ENCODE peak calls at places on chromosomes 3 and 15, in six cellular contexts. J is iPS DF 6.9, P is fibroblast of lung, E is neural progenitor cell, Q is colonic mucosa, A is tibial artery. O is an unnamed sample. For H3K4me1, the result is how much of the 10 kb centered on the place peaks cover.

GRCh38 chr15:101407439-101407838 is 82.1 kb downstream of the PCSK6 start:
- DNase-seq in J (no peak), P (no peak), E (no peak), Q (no peak), A (no peak), O (no peak)

GRCh38 chr3:134874737-134875413 is 79.8 kb downstream of the EPHB1 start:
- DNase-seq in J (no peak), P (peak), E (no peak), Q (no peak), A (no peak), O (no peak)

GRCh38 chr3:178436773-178437172 is 99.5 kb upstream of the KCNMB2 start:
- DNase-seq in J (no peak), P (peak), E (peak), Q (no peak), A (no peak), O (no peak)

GRCh38 chr15:59904450-59904979 is 99.6 kb upstream of the FOXB1 start:
- DNase-seq in J (no peak), P (no peak), E (no peak), Q (no peak), A (no peak), O (no peak)

GRCh38 chr3:31851278-31851677 is 129.8 kb downstream of the OSBPL10 start:
- DNase-seq in J (no peak), P (no peak), E (no peak), Q (no peak), A (no peak), O (no peak)

GRCh38 chr3:100045696-100046095 is 68.6 kb downstream of the FILIP1L start:
- DNase-seq in J (no peak), P (peak), E (peak), Q (peak), A (peak), O (no peak)

GRCh38 chr3:132378846-132379245 is 38.5 kb upstream of the DNAJC13 start:
- DNase-seq in J (no peak), P (no peak), E (no peak), Q (no peak), A (no peak), O (no peak)

GRCh38 chr3:12984023-12984823 is 89.0 kb downstream of the IQSEC1 start:
- DNase-seq in J (no peak), P (peak), E (peak), Q (peak), A (peak), O (peak)

GRCh38 chr3:187368251-187368733 is at the start of gene RTP4:
- DNase-seq in J (no peak), P (peak), E (no peak), Q (peak), A (no peak), O (peak)

GRCh38 chr15:42344763-42345162 is 14.5 kb upstream of the CAPN3 start:
- DNase-seq in J (no peak), P (peak), E (no peak), Q (no peak), A (peak), O (no peak)

GRCh38 chr15:39239562-39239961 is 341.3 kb upstream of the THBS1 start:
- DNase-seq in J (no peak), P (peak), E (no peak), Q (no peak), A (no peak), O (no peak)

GRCh38 chr3:178538065-178538464 is 1.8 kb downstream of the KCNMB2 start:
- DNase-seq in J (no peak), P (no peak), E (no peak), Q (no peak), A (no peak), O (no peak)

GRCh38 chr15:83365370-83365938 is 81.0 kb upstream of the BNC1 start:
- DNase-seq in J (no peak), P (peak), E (peak), Q (no peak), A (peak), O (no peak)

GRCh38 chr15:92112711-92113110 is 259.2 kb downstream of the SLCO3A1 start:
- DNase-seq in J (no peak), P (no peak), E (no peak), Q (no peak), A (no peak), O (no peak)

GRCh38 chr3:183991403-183991802 is 26.3 kb downstream of the ABCC5 start:
- DNase-seq in J (no peak), P (no peak), E (no peak), Q (no peak), A (no peak), O (no peak)

GRCh38 chr3:39260318-39260717 is 19.5 kb downstream of the CX3CR1 start:
- DNase-seq in J (no peak), P (no peak), E (no peak), Q (no peak), A (no peak), O (no peak)

GRCh38 chr15:92163641-92164040 is 230.0 kb upstream of the ST8SIA2 start:
- DNase-seq in J (no peak), P (no peak), E (no peak), Q (no peak), A (no peak), O (no peak)

GRCh38 chr3:193788189-193788946 is 195.4 kb downstream of the OPA1 start:
- DNase-seq in J (no peak), P (peak), E (peak), Q (peak), A (peak), O (no peak)

GRCh38 chr3:37310666-37311050 is 136.3 kb upstream of the LRRFIP2 start:
- DNase-seq in J (no peak), P (peak), E (no peak), Q (no peak), A (peak), O (no peak)

GRCh38 chr3:152292367-152292766 is 23.6 kb downstream of the MBNL1 start:
- DNase-seq in J (no peak), P (no peak), E (no peak), Q (no peak), A (no peak), O (no peak)

GRCh38 chr3:169137076-169137475 is 526.4 kb downstream of the MECOM start:
- DNase-seq in J (no peak), P (no peak), E (no peak), Q (no peak), A (no peak), O (no peak)

GRCh38 chr3:186940965-186941364 is 10.6 kb downstream of the ST6GAL1 start:
- DNase-seq in J (no peak), P (no peak), E (no peak), Q (no peak), A (peak), O (no peak)

GRCh38 chr3:193391902-193392301 is 13.3 kb upstream of the ATP13A5 start:
- DNase-seq in J (no peak), P (peak), E (peak), Q (no peak), A (no peak), O (no peak)

GRCh38 chr15:42796955-42797779 is 60.2 kb upstream of the CDAN1 start:
- DNase-seq in J (no peak), P (no peak), E (peak), Q (no peak), A (no peak), O (no peak)

GRCh38 chr15:62895139-62895866 is 147.2 kb upstream of the TPM1 start:
- DNase-seq in J (no peak), P (peak), E (no peak), Q (no peak), A (no peak), O (no peak)

GRCh38 chr3:102156426-102156825 is 278.4 kb upstream of the ZPLD1 start:
- DNase-seq in J (no peak), P (peak), E (no peak), Q (no peak), A (no peak), O (no peak)

GRCh38 chr3:10952525-10952924 is 40.0 kb upstream of the SLC6A1 start:
- DNase-seq in J (no peak), P (no peak), E (no peak), Q (no peak), A (no peak), O (no peak)

GRCh38 chr3:143090486-143090885 is 29.1 kb upstream of the CHST2 start:
- DNase-seq in J (no peak), P (no peak), E (peak), Q (no peak), A (no peak), O (no peak)

GRCh38 chr15:68315495-68316007 is 38.0 kb downstream of the FEM1B start:
- DNase-seq in J (no peak), P (peak), E (peak), Q (no peak), A (peak), O (no peak)

GRCh38 chr3:168545591-168545990 is 449.9 kb upstream of the GOLIM4 start:
- DNase-seq in J (no peak), P (peak), E (peak), Q (no peak), A (no peak), O (no peak)

GRCh38 chr3:115676336-115676735 is 53.0 kb downstream of the GAP43 start:
- DNase-seq in J (no peak), P (no peak), E (no peak), Q (no peak), A (no peak), O (no peak)

GRCh38 chr15:83842281-83842680 is 188.4 kb downstream of the ADAMTSL3 start:
- DNase-seq in J (no peak), P (no peak), E (no peak), Q (no peak), A (no peak), O (no peak)

GRCh38 chr3:108437439-108437838 is 73.0 kb downstream of the MYH15 start:
- DNase-seq in J (no peak), P (no peak), E (no peak), Q (peak), A (no peak), O (no peak)

GRCh38 chr15:67100808-67101581 is 35.6 kb downstream of the SMAD3 start:
- DNase-seq in J (no peak), P (no peak), E (no peak), Q (no peak), A (no peak), O (no peak)

GRCh38 chr15:77420610-77421369 is at the start of gene HMG20A:
- DNase-seq in J (peak), P (peak), E (peak), Q (peak), A (peak), O (no peak)

GRCh38 chr15:65789759-65790158 is 2.3 kb downstream of the DENND4A start:
- DNase-seq in J (no peak), P (no peak), E (no peak), Q (no peak), A (no peak), O (no peak)
- H3K4me1 ChIP-seq in J (under half), P (under half), E (under half), Q (under half), A (under half), O (half or more)

DNA sequence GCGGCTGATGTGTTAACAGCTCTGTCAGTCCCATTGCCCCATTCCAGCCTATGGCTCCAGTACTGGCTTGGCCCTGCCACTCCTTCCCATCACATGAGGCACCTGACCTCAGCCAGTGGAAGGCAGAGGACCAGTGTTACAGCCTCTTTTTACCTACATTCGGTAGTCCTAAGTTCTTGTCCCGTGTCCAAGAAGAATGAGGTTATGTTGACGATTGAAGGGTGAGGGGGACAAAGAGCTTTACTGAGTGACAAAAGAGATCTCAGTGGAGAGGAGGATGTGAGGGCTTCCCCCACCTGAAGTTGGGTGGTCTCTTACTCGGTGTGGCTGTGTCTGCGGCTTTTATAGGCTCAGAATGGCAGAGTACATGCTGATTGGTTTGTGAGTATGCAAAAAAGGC is 7.3 kb upstream of the MPI start:
- DNase-seq in J (no peak), P (no peak), E (no peak), Q (no peak), A (no peak), O (no peak)
- H3K4me3 ChIP-seq in J (no peak), P (no peak), E (no peak), Q (no peak), A (no peak), O (no peak)

DNA sequence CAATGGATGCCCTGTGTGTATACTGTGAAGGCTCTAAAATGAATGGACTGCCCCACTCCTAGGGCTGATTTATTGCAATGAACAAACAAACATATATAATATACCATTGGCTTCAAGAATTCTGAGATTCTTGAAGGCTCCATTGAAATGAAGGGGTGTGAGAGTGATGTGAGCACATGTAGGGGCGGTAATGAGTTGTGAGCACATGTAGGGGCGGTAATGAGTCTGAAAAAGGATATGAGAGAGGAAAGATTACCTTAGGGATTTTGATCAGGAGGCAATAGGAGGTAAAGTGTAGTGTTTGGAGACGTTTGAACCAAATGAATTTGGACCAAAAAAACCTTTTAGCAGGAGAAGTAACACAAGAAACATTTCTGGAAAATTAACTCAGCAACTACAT is 3.7 kb downstream of the FAM162A start:
- DNase-seq in J (no peak), P (no peak), E (no peak), Q (no peak), A (no peak), O (no peak)
- H3K4me1 ChIP-seq in J (under half), P (under half), E (under half), Q (under half), A (under half), O (under half)

DNA sequence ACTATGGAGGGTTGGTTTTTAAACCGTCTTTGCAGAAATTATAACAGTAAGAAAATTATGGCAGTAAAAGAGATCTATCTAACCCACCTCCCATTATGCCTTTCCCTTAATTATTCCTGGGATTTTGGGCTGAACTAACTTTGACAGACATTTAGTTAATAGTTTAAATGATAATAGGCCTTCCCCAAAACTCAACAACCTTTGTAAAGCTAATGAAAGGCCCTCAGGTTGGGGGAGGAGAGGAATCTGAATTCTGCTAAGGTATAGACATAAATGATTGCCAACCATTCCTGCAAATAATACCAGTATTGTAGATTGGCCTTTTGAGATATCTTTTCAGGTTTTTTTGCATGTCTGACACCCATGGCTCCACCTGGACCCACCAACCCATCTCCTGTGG is 27.2 kb upstream of the OR5K4 start:
- DNase-seq in J (no peak), P (no peak), E (no peak), Q (no peak), A (no peak), O (no peak)
- H3K4me3 ChIP-seq in J (no peak), P (no peak), E (no peak), Q (no peak), A (no peak), O (no peak)

GRCh38 chr3:64188810-64189560 is 36.3 kb downstream of the PRICKLE2 start:
- DNase-seq in J (no peak), P (peak), E (no peak), Q (no peak), A (no peak), O (no peak)

GRCh38 chr3:64191822-64192221 is 33.4 kb downstream of the PRICKLE2 start:
- DNase-seq in J (no peak), P (no peak), E (no peak), Q (no peak), A (no peak), O (no peak)

GRCh38 chr3:64186667-64187064 is 38.6 kb downstream of the PRICKLE2 start:
- DNase-seq in J (no peak), P (no peak), E (no peak), Q (no peak), A (no peak), O (no peak)

GRCh38 chr3:64187065-64187959 is 38.0 kb downstream of the PRICKLE2 start:
- DNase-seq in J (no peak), P (peak), E (no peak), Q (peak), A (no peak), O (no peak)

DNA sequence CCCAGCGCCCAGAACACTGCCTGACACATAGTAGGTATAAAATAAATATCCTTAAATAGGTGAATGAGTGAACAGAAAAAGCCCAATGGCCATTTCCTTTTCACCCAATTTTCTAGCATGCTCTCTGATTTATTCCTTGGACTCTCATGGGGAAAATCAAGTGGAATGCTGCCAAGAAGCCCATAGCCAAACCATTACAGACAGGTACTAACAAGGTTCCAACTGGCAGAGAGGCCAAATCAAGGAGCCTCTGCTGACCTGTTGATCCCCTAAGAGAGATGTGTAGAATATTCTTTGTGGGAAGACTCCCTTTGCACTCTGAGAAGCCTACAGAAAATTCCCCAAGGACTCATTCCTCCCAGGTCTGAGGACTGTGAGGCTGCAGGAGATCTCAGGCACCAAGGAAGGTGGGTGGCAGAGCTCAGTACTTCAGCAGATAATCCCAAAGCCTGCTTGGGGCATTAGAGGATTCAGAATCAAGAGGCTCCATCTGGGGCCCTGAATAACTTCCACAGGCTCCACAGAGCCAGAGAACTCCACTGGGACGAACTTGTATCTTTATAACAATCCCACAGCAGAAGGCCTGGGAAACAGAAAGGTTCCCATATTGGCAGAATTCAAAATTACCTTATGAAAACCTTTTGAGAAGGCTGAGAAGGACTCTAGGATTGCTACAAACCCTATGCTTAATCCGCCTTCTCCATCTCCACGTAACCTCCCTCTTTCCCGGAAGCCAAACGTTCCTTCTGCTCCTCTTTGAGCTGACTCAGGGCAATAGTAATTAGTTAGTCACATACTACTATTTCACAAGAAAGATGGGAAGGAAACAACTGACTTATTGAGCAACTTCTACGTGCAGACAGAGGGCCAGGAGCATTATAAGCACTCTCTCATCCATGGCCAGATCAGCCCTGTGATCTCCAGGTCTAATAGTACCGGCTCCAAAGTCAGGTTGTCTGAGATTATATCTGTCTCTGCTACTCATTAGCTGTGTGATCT is 34.5 kb downstream of the PRICKLE2 start:
- DNase-seq in J (no peak), P (peak), E (no peak), Q (no peak), A (no peak), O (no peak)
- H3K4me1 ChIP-seq in J (under half), P (under half), E (under half), Q (under half), A (under half), O (under half)

GRCh38 chr3:50339485-50340196 is 995 bp downstream of the RASSF1 start:
- DNase-seq in J (no peak), P (no peak), E (no peak), Q (peak), A (no peak), O (no peak)
- H3K4me3 ChIP-seq in J (no peak), P (peak), E (no peak), Q (peak), A (peak), O (peak)

DNA sequence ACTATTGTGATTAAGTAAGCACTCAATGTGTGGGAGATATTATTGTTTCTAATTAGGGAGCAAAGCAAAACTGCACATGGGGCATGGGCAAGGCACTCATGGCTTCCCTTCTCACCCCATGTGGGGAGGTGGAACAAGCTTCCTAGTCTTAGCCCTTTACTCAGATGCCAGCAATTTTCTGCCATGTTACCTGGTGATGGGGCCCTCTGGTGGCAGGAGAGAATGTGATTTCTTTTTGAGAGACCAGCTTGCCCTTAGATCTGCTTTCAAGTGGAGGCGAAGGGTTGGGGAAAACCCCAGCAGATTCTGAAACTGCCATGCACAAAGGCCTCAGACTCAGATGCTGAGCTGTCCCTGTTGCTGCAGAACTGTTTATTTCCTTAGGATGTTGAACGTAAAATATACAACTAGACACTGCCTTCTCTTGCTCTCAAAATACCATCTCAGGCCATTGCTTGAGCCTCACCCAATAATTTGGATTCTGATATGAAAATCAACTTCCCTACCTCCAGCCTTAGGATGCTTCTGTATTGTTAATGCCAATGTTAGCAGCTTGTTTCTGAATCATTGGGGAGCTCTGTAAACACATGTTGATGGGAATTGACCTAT is 130.2 kb upstream of the TPRG1 start:
- DNase-seq in J (peak), P (peak), E (peak), Q (peak), A (no peak), O (peak)
- H3K4me1 ChIP-seq in J (under half), P (under half), E (under half), Q (under half), A (under half), O (under half)

GRCh38 chr3:146156060-146156459 is 4.9 kb downstream of the PLOD2 start:
- DNase-seq in J (no peak), P (no peak), E (no peak), Q (no peak), A (no peak), O (no peak)
- H3K4me3 ChIP-seq in J (no peak), P (peak), E (no peak), Q (no peak), A (peak), O (no peak)

O was measured in CD4-positive, alpha-beta memory T cell.